ENCODE peak calls at places on chromosomes 11 and 22, in seven cellular contexts. A, Y, S, L, M, J and R are unnamed samples.
A peak's percentile ranks its signal among the peaks of the same experiment; 100 is the strongest.

GRCh38 chr11:44992774-44993173 is 42.1 kb upstream of the TP53I11 start:
- DNase-seq in A (no peak), Y (no peak), S (no peak), L (no peak), M (no peak), J (no peak), R (no peak)

GRCh38 chr11:11157201-11157600 is 195.8 kb downstream of the CSNK2A3 start:
- DNase-seq in A (no peak), Y (peak; percentile 21), S (no peak), L (peak; percentile 65), M (peak; percentile 59), J (peak; percentile 36), R (peak; percentile 36)

GRCh38 chr11:331332-332060 is 10.8 kb upstream of the IFITM3 start:
- DNase-seq in A (no peak), Y (no peak), S (no peak), L (no peak), M (no peak), J (no peak), R (no peak)

GRCh38 chr11:129803533-129803932 is 12.1 kb upstream of the TMEM45B start:
- DNase-seq in A (no peak), Y (no peak), S (peak; percentile 68), L (no peak), M (no peak), J (no peak), R (no peak)

GRCh38 chr22:48477031-48477721 is 1350.5 kb downstream of the BRD1 start:
- DNase-seq in A (no peak), Y (no peak), S (no peak), L (no peak), M (no peak), J (no peak), R (no peak)

GRCh38 chr22:48919187-48919590 is 908.5 kb downstream of the BRD1 start:
- DNase-seq in A (no peak), Y (no peak), S (no peak), L (peak; percentile 45), M (no peak), J (no peak), R (no peak)

GRCh38 chr11:129247129-129247528 is 55.0 kb upstream of the ARHGAP32 start:
- DNase-seq in A (no peak), Y (peak; percentile 78), S (peak; percentile 28), L (no peak), M (peak; percentile 53), J (no peak), R (no peak)

GRCh38 chr11:111186308-111186967 is 59.1 kb upstream of the POU2AF2 start:
- DNase-seq in A (no peak), Y (no peak), S (no peak), L (no peak), M (peak; percentile 23), J (no peak), R (no peak)

GRCh38 chr22:41442240-41442792 is 4.3 kb downstream of the TOB2 start:
- DNase-seq in A (no peak), Y (no peak), S (no peak), L (no peak), M (no peak), J (no peak), R (no peak)

GRCh38 chr11:70020336-70021214 is 57.5 kb upstream of the ANO1 start:
- DNase-seq in A (no peak), Y (no peak), S (no peak), L (no peak), M (no peak), J (no peak), R (no peak)

GRCh38 chr11:69939551-69940245 is 120.5 kb upstream of the FGF3 start:
- DNase-seq in A (peak; percentile 86), Y (no peak), S (no peak), L (no peak), M (peak; percentile 52), J (no peak), R (peak; percentile 47)

GRCh38 chr11:63523151-63523550 is 13.5 kb upstream of the PLAAT4 start:
- DNase-seq in A (no peak), Y (no peak), S (no peak), L (no peak), M (no peak), J (no peak), R (no peak)

GRCh38 chr11:2342981-2343380 is 34.1 kb upstream of the CD81 start:
- DNase-seq in A (no peak), Y (no peak), S (no peak), L (no peak), M (no peak), J (no peak), R (no peak)

GRCh38 chr22:39090426-39091064 is 6.5 kb upstream of the APOBEC3H start:
- DNase-seq in A (peak; percentile 62), Y (no peak), S (peak; percentile 13), L (peak; percentile 92), M (no peak), J (peak; percentile 83), R (no peak)

GRCh38 chr11:67120456-67120855 is 1.4 kb downstream of the KDM2A start:
- DNase-seq in A (no peak), Y (no peak), S (no peak), L (no peak), M (no peak), J (no peak), R (no peak)

GRCh38 chr11:55936300-55936699 is at the start of gene OR5I1:
- DNase-seq in A (no peak), Y (no peak), S (no peak), L (no peak), M (no peak), J (no peak), R (no peak)